ENCODE peak calls at places on chromosomes 12 and 14, in five cellular contexts. B, J, P, Q and R are unnamed samples.

GRCh38 chr12:30926243-30927209 is at the start of gene TSPAN11:
- DNase-seq in B (peak), J (no peak), P (peak), Q (peak), R (peak)

GRCh38 chr14:31990959-31991541 is 86.1 kb upstream of the ARHGAP5 start:
- DNase-seq in B (no peak), J (no peak), P (peak), Q (no peak), R (no peak)

GRCh38 chr14:54435500-54435981 is 5.6 kb downstream of the CNIH1 start:
- DNase-seq in B (peak), J (no peak), P (peak), Q (peak), R (peak)

GRCh38 chr12:90572778-90573177 is 382.2 kb downstream of the CCER1 start:
- DNase-seq in B (no peak), J (no peak), P (no peak), Q (no peak), R (no peak)

GRCh38 chr14:102424520-102424919 is 61.8 kb downstream of the TECPR2 start:
- DNase-seq in B (no peak), J (no peak), P (no peak), Q (no peak), R (no peak)

GRCh38 chr14:30874120-30874998 is at the start of gene COCH:
- DNase-seq in B (peak), J (peak), P (no peak), Q (no peak), R (no peak)

GRCh38 chr12:115303751-115304309 is 619.9 kb upstream of the TBX3 start:
- DNase-seq in B (no peak), J (no peak), P (no peak), Q (no peak), R (no peak)

GRCh38 chr12:50257226-50258166 is 25.8 kb downstream of the LIMA1 start:
- DNase-seq in B (no peak), J (peak), P (peak), Q (peak), R (no peak)